ENCODE peak calls at places on chromosomes 6 and 20, in nine cellular contexts. U is CD8-positive, alpha-beta T cell; D is ovary; J is ascending aorta; A is GM12878; B is caudate nucleus; V is naive thymus-derived CD4-positive, alpha-beta T cell; L is GM23248; K is substantia nigra. G is an unnamed sample.

GRCh38 chr6:1597121-1597744 is 12.5 kb upstream of the FOXC1 start:
- DNase-seq in U (no peak), D (no peak), J (no peak), A (no peak), B (no peak), V (no peak), L (no peak), K (no peak), G (no peak)

GRCh38 chr20:48015136-48015925 is 230.1 kb upstream of the SULF2 start:
- DNase-seq in U (no peak), D (no peak), J (no peak), A (no peak), B (no peak), V (no peak), L (peak), K (no peak), G (no peak)

GRCh38 chr20:57071283-57071701 is 195.1 kb downstream of the BMP7 start:
- DNase-seq in U (no peak), D (no peak), J (no peak), A (no peak), B (no peak), V (no peak), L (peak), K (no peak), G (peak)

GRCh38 chr6:145310116-145310515 is 425.2 kb downstream of the EPM2A start:
- DNase-seq in U (no peak), D (no peak), J (no peak), A (no peak), B (no peak), V (no peak), L (peak), K (no peak), G (no peak)

GRCh38 chr6:24274441-24275083 is 83.3 kb downstream of the DCDC2 start:
- DNase-seq in U (no peak), D (no peak), J (no peak), A (no peak), B (no peak), V (no peak), L (peak), K (no peak), G (no peak)

GRCh38 chr6:75301537-75301936 is 16.9 kb upstream of the TMEM30A start:
- DNase-seq in U (no peak), D (no peak), J (no peak), A (no peak), B (no peak), V (no peak), L (no peak), K (no peak), G (no peak)

GRCh38 chr20:5863040-5863811 is 87.1 kb downstream of the TRMT6 start:
- DNase-seq in U (no peak), D (peak), J (no peak), A (no peak), B (no peak), V (no peak), L (peak), K (peak), G (no peak)

GRCh38 chr6:27667651-27668441 is 194.9 kb upstream of the ZNF184 start:
- DNase-seq in U (no peak), D (no peak), J (no peak), A (no peak), B (no peak), V (no peak), L (peak), K (no peak), G (no peak)

GRCh38 chr20:50017576-50018248 is 34.9 kb downstream of the SNAI1 start:
- DNase-seq in U (no peak), D (no peak), J (no peak), A (no peak), B (no peak), V (no peak), L (peak), K (no peak), G (no peak)

GRCh38 chr6:113960795-113961194 is 10.2 kb downstream of the HDAC2 start:
- DNase-seq in U (no peak), D (no peak), J (no peak), A (no peak), B (no peak), V (no peak), L (no peak), K (no peak), G (no peak)

GRCh38 chr6:104601008-104601745 is 258.5 kb downstream of the HACE1 start:
- DNase-seq in U (no peak), D (no peak), J (no peak), A (no peak), B (no peak), V (no peak), L (peak), K (no peak), G (no peak)

GRCh38 chr6:152428126-152428525 is 209.0 kb downstream of the SYNE1 start:
- DNase-seq in U (no peak), D (no peak), J (no peak), A (no peak), B (no peak), V (no peak), L (no peak), K (no peak), G (no peak)

GRCh38 chr6:109034439-109035041 is 60.1 kb downstream of the SESN1 start:
- DNase-seq in U (no peak), D (no peak), J (no peak), A (no peak), B (no peak), V (no peak), L (peak), K (no peak), G (no peak)

GRCh38 chr20:51340451-51340840 is 202.1 kb downstream of the NFATC2 start:
- DNase-seq in U (no peak), D (no peak), J (no peak), A (no peak), B (no peak), V (no peak), L (no peak), K (no peak), G (no peak)

GRCh38 chr6:26175033-26175427 is 87.8 kb downstream of the HFE start:
- DNase-seq in U (no peak), D (no peak), J (no peak), A (no peak), B (no peak), V (no peak), L (no peak), K (no peak), G (no peak)
- H3K27ac ChIP-seq in U (no peak), D (no peak), J (no peak), A (no peak), B (no peak), V (no peak), L (no peak), K (no peak), G (no peak)

DNA sequence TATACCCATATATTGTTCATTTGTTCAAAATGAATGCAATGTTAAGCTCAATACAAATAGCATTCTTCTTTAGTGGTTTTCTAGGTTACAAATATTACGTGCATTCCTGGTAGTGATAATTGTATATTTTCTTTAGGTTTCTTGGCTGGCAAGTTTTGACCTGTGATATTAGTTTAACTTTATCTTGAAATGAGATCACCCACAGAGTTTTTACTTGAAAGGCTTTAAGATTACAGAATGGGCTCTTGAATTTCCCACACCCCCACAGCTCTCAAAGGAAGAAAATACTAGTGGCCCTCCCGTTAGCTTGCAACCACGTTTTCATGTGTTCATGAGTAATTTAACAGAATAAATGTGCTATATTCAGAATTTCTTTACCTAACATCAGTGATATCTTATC is 1315.5 kb upstream of the GJE1 start:
- DNase-seq in U (no peak), D (no peak), J (no peak), A (no peak), B (no peak), V (no peak), L (no peak), K (no peak), G (no peak)
- H3K27ac ChIP-seq in U (no peak), D (no peak), J (no peak), A (no peak), B (no peak), V (no peak), L (no peak), K (no peak), G (no peak)

GRCh38 chr6:33019358-33019757 is 10.0 kb upstream of the HLA-DOA start:
- DNase-seq in U (no peak), D (no peak), J (no peak), A (no peak), B (no peak), V (no peak), L (no peak), K (no peak), G (no peak)
- H3K27ac ChIP-seq in U (no peak), D (peak), J (peak), A (peak), B (peak), V (no peak), L (no peak), K (peak), G (peak)

GRCh38 chr6:164274510-164274909 is 860.0 kb downstream of the QKI start:
- DNase-seq in U (no peak), D (no peak), J (no peak), A (no peak), B (no peak), V (no peak), L (no peak), K (no peak), G (no peak)

GRCh38 chr6:164273491-164273890 is 859.0 kb downstream of the QKI start:
- DNase-seq in U (no peak), D (no peak), J (no peak), A (no peak), B (no peak), V (no peak), L (no peak), K (no peak), G (no peak)

GRCh38 chr6:164276211-164276610 is 861.7 kb downstream of the QKI start:
- DNase-seq in U (no peak), D (no peak), J (no peak), A (no peak), B (no peak), V (no peak), L (no peak), K (no peak), G (no peak)

DNA sequence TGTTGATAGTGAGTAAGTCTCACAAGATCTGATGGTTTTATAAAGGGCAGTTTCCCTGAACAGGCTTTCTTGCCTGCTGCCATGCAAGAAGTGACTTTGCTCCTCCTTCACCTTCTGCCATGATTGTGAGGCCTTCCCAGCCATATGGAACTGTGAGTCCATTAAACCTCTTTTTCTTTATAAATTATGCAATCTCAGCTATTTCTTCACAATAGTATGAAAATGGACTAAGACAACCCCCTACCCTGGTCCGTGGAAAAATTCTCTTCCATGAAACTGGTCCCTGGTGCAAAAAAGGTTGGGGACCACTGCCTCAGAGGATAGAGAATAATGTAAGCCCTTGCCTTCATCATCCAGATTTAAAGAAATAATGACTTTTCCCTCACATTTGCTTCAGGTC is 861.3 kb downstream of the QKI start:
- DNase-seq in U (no peak), D (no peak), J (no peak), A (no peak), B (no peak), V (no peak), L (no peak), K (no peak), G (no peak)
- H3K27ac ChIP-seq in U (no peak), D (no peak), J (no peak), A (no peak), B (no peak), V (no peak), L (no peak), K (no peak), G (no peak)

GRCh38 chr20:34292496-34292895 is 10.7 kb downstream of the AHCY start:
- DNase-seq in U (no peak), D (no peak), J (no peak), A (no peak), B (no peak), V (no peak), L (no peak), K (no peak), G (no peak)
- H3K27ac ChIP-seq in U (no peak), D (no peak), J (no peak), A (no peak), B (no peak), V (no peak), L (no peak), K (no peak), G (no peak)

G was measured in upper lobe of right lung.